ENCODE peak calls at places on chromosomes 7 and 10, in four cellular contexts. One of them, this sample, is unnamed.
A peak's percentile ranks its signal among the peaks of the same experiment; 100 is the strongest.

GRCh38 chr7:151373599-151373998 is 32.0 kb downstream of the NUB1 start:
- DNase-seq in ovary: peak; percentile 35
- DNase-seq in stomach: no peak
- DNase-seq in A549: no peak
- DNase-seq in this sample: no peak

GRCh38 chr7:69871213-69871885 is 273.1 kb downstream of the AUTS2 start:
- DNase-seq in ovary: no peak
- DNase-seq in stomach: no peak
- DNase-seq in A549: peak; percentile 44
- DNase-seq in this sample: no peak

GRCh38 chr7:103573479-103574058 is 127.6 kb upstream of the SLC26A5 start:
- DNase-seq in ovary: no peak
- DNase-seq in stomach: no peak
- DNase-seq in A549: peak; percentile 10
- DNase-seq in this sample: no peak

GRCh38 chr10:60663850-60664249 is 114.4 kb upstream of the CDK1 start:
- DNase-seq in ovary: no peak
- DNase-seq in stomach: no peak
- DNase-seq in A549: no peak
- DNase-seq in this sample: no peak

GRCh38 chr7:46945328-46945727 is 636.6 kb downstream of the TNS3 start:
- DNase-seq in ovary: no peak
- DNase-seq in stomach: no peak
- DNase-seq in A549: no peak
- DNase-seq in this sample: no peak

GRCh38 chr10:70540789-70541360 is 61.7 kb downstream of the PRF1 start:
- DNase-seq in ovary: no peak
- DNase-seq in stomach: no peak
- DNase-seq in A549: no peak
- DNase-seq in this sample: no peak

GRCh38 chr10:67612577-67613537 is 83.1 kb downstream of the CTNNA3 start:
- DNase-seq in ovary: no peak
- DNase-seq in stomach: no peak
- DNase-seq in A549: no peak
- DNase-seq in this sample: no peak

GRCh38 chr10:1094112-1095057 is 38.2 kb downstream of the WDR37 start:
- DNase-seq in ovary: no peak
- DNase-seq in stomach: no peak
- DNase-seq in A549: no peak
- DNase-seq in this sample: no peak

GRCh38 chr7:29878081-29878688 is 71.9 kb downstream of the WIPF3 start:
- DNase-seq in ovary: no peak
- DNase-seq in stomach: peak; percentile 49
- DNase-seq in A549: peak; percentile 46
- DNase-seq in this sample: peak; percentile 22

GRCh38 chr10:86795353-86795752 is 38.9 kb downstream of the BMPR1A start:
- DNase-seq in ovary: no peak
- DNase-seq in stomach: no peak
- DNase-seq in A549: peak; percentile 16
- DNase-seq in this sample: no peak

GRCh38 chr7:135290594-135290993 is 57.0 kb downstream of the STRA8 start:
- DNase-seq in ovary: no peak
- DNase-seq in stomach: no peak
- DNase-seq in A549: no peak
- DNase-seq in this sample: no peak
- H3K27ac ChIP-seq in ovary: no peak overlapping the region
- H3K27ac ChIP-seq in stomach: no peak overlapping the region
- H3K27ac ChIP-seq in A549: peak overlapping the region; percentile 95
- H3K27ac ChIP-seq in this sample: no peak overlapping the region

DNA sequence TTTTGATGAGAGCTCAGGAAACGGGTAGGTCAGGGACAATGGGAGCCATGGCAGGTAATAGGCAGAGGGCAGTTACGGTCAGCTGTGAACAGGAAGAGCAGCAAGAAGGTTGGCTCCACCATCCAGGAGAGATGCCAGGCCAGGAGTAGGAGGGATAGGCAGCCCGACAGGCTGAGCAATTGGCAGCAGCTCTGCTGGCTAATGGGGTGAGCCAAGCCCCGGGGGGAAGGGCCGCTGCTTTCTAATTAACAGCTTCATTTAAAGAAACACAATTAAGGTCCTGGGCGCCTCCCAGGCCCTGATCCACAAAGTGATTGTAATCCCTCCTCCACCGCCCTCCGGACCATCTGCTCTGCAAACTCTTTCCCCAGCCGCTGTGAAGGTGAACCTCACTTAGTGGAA is 23.7 kb downstream of the SH2B2 start:
- DNase-seq in ovary: no peak
- DNase-seq in stomach: no peak
- DNase-seq in A549: no peak
- DNase-seq in this sample: no peak
- H3K4me1 ChIP-seq in ovary: no peaks in the 10 kb centered on the region
- H3K4me1 ChIP-seq in stomach: peaks cover 19% of the 10 kb centered on the region
- H3K4me1 ChIP-seq in A549: peaks cover 9% of the 10 kb centered on the region
- H3K4me1 ChIP-seq in this sample: peaks cover 15% of the 10 kb centered on the region

GRCh38 chr10:13589316-13589715 is 2.6 kb downstream of the PRPF18 start:
- DNase-seq in ovary: no peak
- DNase-seq in stomach: no peak
- DNase-seq in A549: no peak
- DNase-seq in this sample: no peak

GRCh38 chr10:13587367-13587766 is 602 bp downstream of the PRPF18 start:
- DNase-seq in ovary: peak; percentile 41
- DNase-seq in stomach: no peak
- DNase-seq in A549: no peak
- DNase-seq in this sample: peak; percentile 50

GRCh38 chr10:13585195-13585751 is 1.5 kb upstream of the PRPF18 start:
- DNase-seq in ovary: no peak
- DNase-seq in stomach: no peak
- DNase-seq in A549: no peak
- DNase-seq in this sample: no peak

GRCh38 chr10:13585943-13586342 is 822 bp upstream of the PRPF18 start:
- DNase-seq in ovary: no peak
- DNase-seq in stomach: no peak
- DNase-seq in A549: no peak
- DNase-seq in this sample: no peak

GRCh38 chr10:13586676-13587355 is at the start of gene PRPF18:
- DNase-seq in ovary: peak; percentile 94
- DNase-seq in stomach: peak; percentile 96
- DNase-seq in A549: peak; percentile 98
- DNase-seq in this sample: peak; percentile 93
- TF ChIP-seq POLR2A in ovary: no peak
- TF ChIP-seq POLR2A in stomach: no peak
- TF ChIP-seq POLR2A in A549: peak; percentile 63
- TF ChIP-seq POLR2A in this sample: peak; percentile 29

GRCh38 chr7:110664798-110665197 is 426.1 kb upstream of the LRRN3 start:
- DNase-seq in ovary: no peak
- DNase-seq in stomach: no peak
- DNase-seq in A549: no peak
- DNase-seq in this sample: no peak
- H3K27ac ChIP-seq in ovary: no peak overlapping the region
- H3K27ac ChIP-seq in stomach: no peak overlapping the region
- H3K27ac ChIP-seq in A549: no peak overlapping the region
- H3K27ac ChIP-seq in this sample: no peak overlapping the region

DNA sequence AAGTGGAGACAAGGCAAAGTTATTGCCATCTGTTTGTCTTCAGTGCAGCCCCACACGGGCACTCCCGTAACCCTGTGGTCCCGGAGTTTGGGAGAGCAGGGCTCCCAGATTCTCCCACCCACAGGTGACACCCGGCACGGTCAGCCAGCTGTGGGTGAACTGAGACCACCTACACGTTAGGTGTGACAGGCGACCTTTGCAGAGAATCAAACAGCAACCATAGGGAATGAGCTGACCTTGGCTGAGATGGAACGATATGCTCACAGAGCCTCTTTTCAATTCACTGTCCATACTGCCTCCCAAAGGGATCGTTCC is 90.8 kb downstream of the KIAA1549 start:
- DNase-seq in ovary: no peak
- DNase-seq in stomach: no peak
- DNase-seq in A549: no peak
- DNase-seq in this sample: no peak
- H3K4me1 ChIP-seq in ovary: peaks cover 2% of the 10 kb centered on the region
- H3K4me1 ChIP-seq in stomach: peaks cover 4% of the 10 kb centered on the region
- H3K4me1 ChIP-seq in A549: peaks cover 50% of the 10 kb centered on the region
- H3K4me1 ChIP-seq in this sample: no peaks in the 10 kb centered on the region

DNA sequence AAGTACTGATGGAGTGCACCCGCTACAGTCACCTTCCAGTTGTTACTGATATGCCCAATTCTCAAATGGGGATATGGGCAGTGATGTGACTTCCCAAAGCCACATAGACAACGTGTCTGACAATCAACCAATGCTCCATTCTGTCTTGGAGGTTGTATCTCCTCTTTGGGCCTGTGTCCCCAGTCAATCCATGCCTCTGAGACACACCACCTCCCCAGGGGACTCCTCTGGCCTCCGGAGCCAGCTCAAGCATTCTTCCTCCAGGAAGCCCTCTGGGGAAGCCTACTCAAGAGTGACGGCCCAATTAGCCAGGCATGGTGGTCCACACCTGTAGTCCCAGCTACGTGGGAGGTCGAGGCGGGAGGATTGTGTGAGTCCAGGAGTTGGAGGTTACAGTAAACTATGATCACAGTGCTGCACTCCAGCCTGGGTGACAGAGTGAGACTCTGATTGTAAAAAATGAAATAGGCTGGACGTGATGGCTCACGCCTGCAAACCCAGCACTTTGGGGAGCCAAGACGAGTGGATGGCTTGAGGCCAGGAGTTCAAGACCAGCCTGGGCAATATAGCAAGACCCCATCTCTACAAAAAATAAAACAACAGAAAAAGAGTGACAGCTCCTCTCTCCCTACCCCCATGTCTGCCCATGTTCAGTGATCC is 99.5 kb upstream of the TNRC18 start:
- DNase-seq in ovary: no peak
- DNase-seq in stomach: no peak
- DNase-seq in A549: no peak
- DNase-seq in this sample: no peak
- TF ChIP-seq POLR2A in ovary: no peak
- TF ChIP-seq POLR2A in stomach: peak; percentile 6
- TF ChIP-seq POLR2A in A549: no peak
- TF ChIP-seq POLR2A in this sample: no peak

DNA sequence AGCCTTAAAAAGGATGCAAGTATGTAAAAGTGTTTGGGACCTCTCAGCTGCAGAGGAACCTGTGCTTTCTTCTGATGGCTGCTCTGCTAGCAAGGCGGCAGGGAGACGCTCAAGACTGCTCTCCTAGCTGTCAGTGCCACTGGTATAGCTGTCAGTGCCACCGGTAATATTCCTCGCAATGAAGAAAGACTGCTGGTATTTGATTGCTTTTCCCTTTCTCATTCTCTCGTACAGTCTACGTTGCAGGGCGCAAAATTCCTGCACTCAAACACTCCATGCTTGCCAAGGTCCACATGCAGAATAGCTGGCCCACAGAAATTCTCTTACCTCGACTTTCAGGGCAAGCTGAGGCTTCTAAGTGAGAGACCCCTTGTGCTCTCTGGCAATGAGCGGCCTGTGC is 432.6 kb upstream of the KLF6 start:
- DNase-seq in ovary: no peak
- DNase-seq in stomach: no peak
- DNase-seq in A549: no peak
- DNase-seq in this sample: no peak
- H3K27ac ChIP-seq in ovary: no peak overlapping the region
- H3K27ac ChIP-seq in stomach: no peak overlapping the region
- H3K27ac ChIP-seq in A549: no peak overlapping the region
- H3K27ac ChIP-seq in this sample: peak overlapping the region; percentile 65

DNA sequence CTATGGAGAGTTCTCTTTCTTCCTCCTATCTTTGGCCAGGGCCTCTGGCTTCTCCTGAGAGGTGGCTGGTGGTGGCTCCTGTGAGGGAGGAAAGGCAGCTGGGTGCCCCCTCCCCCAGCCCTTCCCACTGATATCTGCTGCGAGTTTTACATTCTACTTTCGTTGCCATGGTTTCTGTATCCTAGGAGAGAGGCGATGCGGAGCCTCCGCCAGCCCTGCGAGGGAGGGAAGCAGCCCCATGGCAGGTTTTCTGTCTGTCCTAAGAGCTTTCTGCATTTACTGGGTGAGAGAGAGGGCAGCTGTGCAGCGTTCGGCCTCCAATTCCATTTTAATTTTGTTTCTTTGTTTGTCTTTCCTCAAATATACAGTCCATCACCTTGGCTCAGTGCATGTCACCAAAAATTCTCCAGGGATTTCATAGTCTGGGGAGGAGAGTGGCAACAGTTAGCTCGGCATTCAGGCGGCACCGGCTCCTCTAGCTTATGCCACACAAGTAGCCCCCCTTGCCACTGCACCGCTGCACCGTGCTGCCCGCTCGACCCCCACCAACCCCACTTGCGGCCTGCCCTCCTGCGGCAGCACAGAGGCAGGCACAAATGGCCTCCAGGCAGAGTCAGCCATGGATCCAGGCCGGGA is 20.4 kb downstream of the DNAJB12 start:
- DNase-seq in ovary: peak; percentile 89
- DNase-seq in stomach: no peak
- DNase-seq in A549: no peak
- DNase-seq in this sample: peak; percentile 63
- H3K4me1 ChIP-seq in ovary: peaks cover 50% of the 10 kb centered on the region
- H3K4me1 ChIP-seq in stomach: peaks cover 81% of the 10 kb centered on the region
- H3K4me1 ChIP-seq in A549: peaks cover 70% of the 10 kb centered on the region
- H3K4me1 ChIP-seq in this sample: peaks cover 55% of the 10 kb centered on the region

GRCh38 chr7:6256709-6257535 is 15.5 kb downstream of the CYTH3 start:
- DNase-seq in ovary: no peak
- DNase-seq in stomach: no peak
- DNase-seq in A549: no peak
- DNase-seq in this sample: no peak
- TF ChIP-seq POLR2A in ovary: no peak
- TF ChIP-seq POLR2A in stomach: no peak
- TF ChIP-seq POLR2A in A549: no peak
- TF ChIP-seq POLR2A in this sample: no peak

DNA sequence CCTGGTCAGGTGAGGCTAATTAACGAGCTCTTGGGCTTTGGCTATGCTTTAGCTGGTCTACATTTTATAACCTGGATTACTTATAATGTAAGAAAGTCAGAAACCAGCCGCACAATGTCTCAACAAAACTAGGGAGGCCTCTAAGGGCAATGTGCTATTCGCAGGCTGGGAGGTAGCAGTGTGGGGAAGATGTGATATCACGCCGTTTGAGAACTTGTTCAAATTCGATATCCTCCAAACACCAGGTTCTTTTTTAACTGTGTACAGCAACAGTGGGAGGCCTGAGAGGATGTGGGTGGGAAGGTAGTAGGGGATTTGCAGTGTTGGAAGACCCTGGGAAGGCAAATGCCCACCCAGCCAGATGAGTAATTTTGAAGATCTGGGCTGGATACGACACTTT is 184.5 kb downstream of the JAZF1 start:
- DNase-seq in ovary: no peak
- DNase-seq in stomach: no peak
- DNase-seq in A549: no peak
- DNase-seq in this sample: no peak
- H3K27ac ChIP-seq in ovary: no peak overlapping the region
- H3K27ac ChIP-seq in stomach: no peak overlapping the region
- H3K27ac ChIP-seq in A549: no peak overlapping the region
- H3K27ac ChIP-seq in this sample: no peak overlapping the region